ENCODE peak calls at places on chromosomes 3 and 15, in five cellular contexts. S is stomach, E is suprapubic skin, C is body of pancreas, Q is lower leg skin. F is an unnamed sample.

GRCh38 chr3:118526758-118527526 is 507.7 kb downstream of the IGSF11 start:
- DNase-seq in Q (no peak), E (no peak), C (no peak), S (no peak), F (no peak)

GRCh38 chr3:115903843-115904242 is 280.5 kb downstream of the GAP43 start:
- DNase-seq in S (no peak), Q (no peak), C (no peak), E (no peak), F (no peak)

GRCh38 chr3:4805662-4806061 is 173.6 kb upstream of the BHLHE40 start:
- DNase-seq in E (no peak), C (no peak), Q (no peak), S (no peak), F (no peak)

GRCh38 chr3:178845446-178846118 is 226.0 kb downstream of the ZMAT3 start:
- DNase-seq in S (no peak), Q (no peak), E (no peak), C (no peak), F (no peak)

GRCh38 chr15:49135893-49136292 is 19.5 kb downstream of the COPS2 start:
- DNase-seq in Q (no peak), E (no peak), C (no peak), S (no peak), F (no peak)

GRCh38 chr3:126538316-126538715 is 14.4 kb downstream of the CHST13 start:
- DNase-seq in Q (peak), E (peak), C (no peak), S (no peak), F (no peak)

GRCh38 chr3:147002721-147003120 is 397.6 kb upstream of the PLSCR5 start:
- DNase-seq in C (no peak), Q (no peak), S (no peak), E (no peak), F (no peak)

GRCh38 chr3:23811117-23811487 is 5.3 kb downstream of the UBE2E1 start:
- DNase-seq in E (no peak), Q (no peak), S (no peak), C (peak), F (no peak)

GRCh38 chr15:51126842-51127241 is 32.1 kb upstream of the TNFAIP8L3 start:
- DNase-seq in C (no peak), E (no peak), Q (no peak), S (no peak), F (no peak)

GRCh38 chr3:55621648-55622047 is 134.5 kb upstream of the WNT5A start:
- DNase-seq in Q (no peak), S (no peak), E (no peak), C (no peak), F (no peak)

GRCh38 chr15:25683415-25683814 is 179.7 kb downstream of the ATP10A start:
- DNase-seq in E (no peak), Q (no peak), S (no peak), C (no peak), F (no peak)

GRCh38 chr3:162274070-162274469 is 777.5 kb downstream of the OTOL1 start:
- DNase-seq in Q (no peak), E (no peak), S (no peak), C (no peak), F (no peak)

GRCh38 chr3:96991812-96992211 is 177.4 kb downstream of the EPHA6 start:
- DNase-seq in S (no peak), Q (no peak), C (no peak), E (no peak), F (no peak)

GRCh38 chr3:83226751-83227150 is 1465.3 kb upstream of the GBE1 start:
- DNase-seq in S (no peak), C (no peak), E (no peak), Q (no peak), F (no peak)

GRCh38 chr3:109804697-109805096 is 467.4 kb upstream of the DPPA4 start:
- DNase-seq in E (no peak), C (no peak), Q (no peak), S (no peak), F (no peak)

GRCh38 chr3:48581621-48582481 is 13.3 kb downstream of the COL7A1 start:
- DNase-seq in C (no peak), Q (no peak), S (no peak), E (no peak), F (no peak)

GRCh38 chr3:81364411-81364810 is 397.0 kb downstream of the GBE1 start:
- DNase-seq in S (no peak), C (no peak), E (no peak), Q (no peak), F (no peak)

GRCh38 chr15:42094512-42094963 is at the start of gene PLA2G4D:
- DNase-seq in C (no peak), Q (no peak), S (peak), E (no peak), F (no peak)

GRCh38 chr15:56943398-56943797 is 25.0 kb downstream of the TCF12 start:
- DNase-seq in Q (no peak), C (no peak), E (no peak), S (no peak), F (no peak)

GRCh38 chr3:56054827-56055226 is 413.4 kb downstream of the ERC2 start:
- DNase-seq in Q (no peak), E (no peak), C (no peak), S (no peak), F (no peak)

GRCh38 chr3:133988631-133989161 is 41.0 kb downstream of the SLCO2A1 start:
- DNase-seq in Q (peak), C (no peak), E (no peak), S (no peak), F (no peak)

GRCh38 chr15:36066757-36067156 is 512.7 kb upstream of the CDIN1 start:
- DNase-seq in S (no peak), C (no peak), Q (no peak), E (no peak), F (no peak)

GRCh38 chr3:124381565-124382333 is 348.5 kb upstream of the UMPS start:
- DNase-seq in C (no peak), E (no peak), S (no peak), Q (no peak), F (no peak)

GRCh38 chr3:124383051-124383450 is 347.2 kb upstream of the UMPS start:
- DNase-seq in C (no peak), E (no peak), Q (no peak), S (no peak), F (no peak)

GRCh38 chr3:124386006-124386405 is 344.2 kb upstream of the UMPS start:
- DNase-seq in E (no peak), C (no peak), S (no peak), Q (no peak), F (no peak)

GRCh38 chr3:124384527-124384926 is 345.7 kb upstream of the UMPS start:
- DNase-seq in Q (no peak), E (no peak), S (no peak), C (no peak), F (no peak)

GRCh38 chr3:124383846-124384483 is 346.3 kb upstream of the UMPS start:
- DNase-seq in E (no peak), Q (no peak), S (no peak), C (no peak), F (no peak)
- H3K4me3 ChIP-seq in E (no peak), Q (no peak), S (no peak), C (no peak), F (no peak)

GRCh38 chr15:74362482-74362881 is 5.0 kb downstream of the CYP11A1 start:
- DNase-seq in S (no peak), C (no peak), E (no peak), Q (no peak), F (no peak)

GRCh38 chr15:74368121-74368520 is 675 bp upstream of the CYP11A1 start:
- DNase-seq in E (peak), C (no peak), Q (peak), S (no peak), F (no peak)

GRCh38 chr15:74367296-74367854 is at the start of gene CYP11A1:
- DNase-seq in C (no peak), S (no peak), E (peak), Q (peak), F (no peak)

GRCh38 chr15:74364936-74365618 is 2.4 kb downstream of the CYP11A1 start:
- DNase-seq in C (no peak), Q (peak), E (peak), S (no peak), F (no peak)

DNA sequence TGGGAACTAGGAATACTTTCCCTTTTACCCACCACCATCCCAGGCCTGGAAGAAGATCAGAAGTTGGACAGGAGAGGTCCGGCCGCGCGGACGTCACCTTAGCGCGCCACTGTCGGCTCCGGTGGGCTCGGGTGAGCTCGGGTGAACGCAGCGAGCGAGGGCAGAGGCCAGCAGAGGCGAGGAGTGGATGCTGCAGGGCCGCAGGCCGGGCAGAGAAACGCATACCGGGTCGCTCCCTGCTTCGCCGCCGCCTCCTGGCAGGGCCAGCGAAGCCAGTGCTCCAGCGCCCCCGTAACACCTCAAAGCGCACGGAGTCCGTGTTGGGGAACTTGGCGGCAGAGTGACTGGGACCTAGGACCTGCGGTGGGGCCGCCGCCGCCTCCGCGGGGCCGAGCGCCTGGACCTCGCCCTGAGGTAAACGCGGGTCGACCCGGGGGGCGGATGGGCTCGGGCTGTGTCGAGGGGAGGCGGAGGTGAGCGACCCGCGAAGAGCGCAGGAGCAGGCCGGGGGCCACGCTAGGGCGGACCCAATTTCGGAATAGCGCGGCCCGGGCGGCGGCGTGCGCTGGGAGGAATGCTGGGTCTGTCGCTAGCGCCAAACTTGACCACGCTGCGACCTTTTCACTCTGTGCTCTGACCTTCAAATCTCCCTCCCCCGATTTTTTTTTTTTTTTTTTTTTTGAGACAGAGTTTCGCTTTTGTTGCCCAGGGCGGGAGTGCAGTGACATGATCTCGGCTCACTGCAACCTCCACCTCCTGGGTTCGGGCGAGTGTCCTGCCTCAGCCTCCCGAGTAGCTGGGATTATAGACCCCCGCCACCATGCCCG is 1.6 kb downstream of the CYP11A1 start:
- DNase-seq in S (no peak), E (peak), Q (peak), C (no peak), F (peak)
- TF ChIP-seq POLR2A in S (no peak), E (no peak), Q (no peak), C (no peak), F (no peak)

GRCh38 chr15:74995182-74995778 is at the start of gene SCAMP5:
- DNase-seq in E (peak), S (peak), Q (peak), C (peak), F (peak)

GRCh38 chr15:74994236-74994635 is 1.1 kb upstream of the SCAMP5 start:
- DNase-seq in E (no peak), S (no peak), C (no peak), Q (no peak), F (no peak)

GRCh38 chr15:74995779-74996765 is 709 bp downstream of the SCAMP5 start:
- DNase-seq in Q (no peak), C (peak), E (peak), S (peak), F (no peak)

GRCh38 chr15:74992619-74993018 is 2.7 kb upstream of the SCAMP5 start:
- DNase-seq in S (no peak), C (no peak), Q (no peak), E (no peak), F (no peak)

DNA sequence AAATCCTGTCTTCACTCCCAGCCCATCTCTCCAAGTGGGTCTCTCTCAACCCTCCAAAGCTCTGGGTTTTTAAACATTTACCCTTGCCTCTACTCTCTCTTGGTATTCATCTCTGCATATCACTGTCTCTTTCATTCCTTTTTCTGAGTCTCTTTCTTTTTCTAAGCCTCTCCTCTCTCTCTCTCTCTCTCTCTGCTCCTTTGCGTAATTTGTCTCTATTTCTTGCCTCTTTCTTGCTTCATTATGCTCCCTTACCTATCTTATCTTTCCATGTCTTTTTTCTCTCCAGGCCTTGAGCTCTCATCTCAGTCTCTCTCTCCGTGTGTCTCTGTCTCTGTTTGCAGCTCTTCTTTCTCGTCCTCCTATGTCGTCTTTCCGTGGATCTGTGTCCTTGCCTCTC is 678 bp upstream of the SCAMP5 start:
- DNase-seq in C (no peak), Q (no peak), E (no peak), S (no peak), F (no peak)
- H3K4me3 ChIP-seq in C (no peak), Q (no peak), E (peak), S (peak), F (no peak)

DNA sequence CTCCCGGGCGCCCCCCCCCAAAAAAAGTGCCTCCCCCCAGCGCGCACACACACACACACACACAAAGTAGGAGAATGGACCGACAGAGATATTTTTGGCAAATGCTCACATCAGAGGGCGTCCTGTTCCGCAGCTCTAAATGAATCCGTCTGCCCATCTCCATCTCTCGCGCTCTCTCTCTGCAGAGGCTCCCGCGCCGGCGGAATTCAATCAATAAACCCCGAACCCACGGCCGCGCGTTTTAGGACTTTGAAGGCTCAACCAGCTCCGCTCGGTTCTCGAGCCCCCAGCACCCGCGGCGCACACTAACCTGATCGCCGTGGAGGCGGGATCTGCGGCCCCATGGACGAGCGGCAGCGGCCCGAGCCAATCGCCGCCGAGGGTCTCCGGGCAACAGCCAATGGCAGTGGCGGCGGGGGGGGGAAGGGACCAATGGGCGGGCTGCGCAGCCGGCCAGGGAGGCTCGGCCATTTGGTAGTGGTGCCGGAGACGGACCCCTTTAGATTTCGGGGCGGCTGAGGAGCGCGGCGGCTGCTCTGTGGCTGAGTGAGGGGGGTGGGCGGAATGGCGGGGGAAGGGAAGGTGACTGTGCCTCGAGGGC is at the start of gene ANP32A:
- DNase-seq in C (peak), E (peak), Q (peak), S (peak), F (peak)
- TF ChIP-seq POLR2A in C (no peak), E (peak), Q (no peak), S (no peak), F (peak)

DNA sequence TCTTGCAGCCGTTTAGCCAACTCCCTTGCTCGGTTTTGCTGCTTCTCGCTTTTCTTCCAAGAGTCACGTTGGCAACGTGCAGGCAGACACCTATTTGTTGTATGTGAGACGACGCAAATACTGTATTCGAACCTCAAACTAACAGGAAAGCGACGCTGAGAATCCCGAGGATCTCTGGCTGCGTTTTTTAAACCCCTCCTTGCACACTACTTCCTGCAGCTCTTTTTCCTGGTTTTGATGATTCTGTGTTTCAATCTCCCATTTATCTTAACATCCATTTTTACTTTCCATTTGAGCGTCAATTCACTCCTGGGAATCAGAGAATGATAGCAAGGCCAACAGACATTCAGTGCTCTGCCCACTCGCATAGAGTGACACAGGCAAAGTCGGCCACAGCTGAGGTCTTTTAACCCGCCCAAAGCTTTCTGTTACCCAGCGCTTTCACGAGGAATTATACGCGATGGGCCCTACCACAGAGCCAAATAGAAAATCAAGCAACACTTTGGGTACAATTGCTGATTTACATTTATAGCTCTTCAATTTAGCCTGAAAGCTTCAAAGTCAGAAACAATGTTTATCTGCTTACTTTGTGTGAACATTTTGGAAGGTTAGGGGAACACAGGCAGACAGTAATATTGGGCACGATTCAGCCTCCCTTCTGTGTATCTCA is 1.6 kb upstream of the ANXA2 start:
- DNase-seq in C (peak), Q (peak), S (no peak), E (no peak), F (no peak)
- H3K4me3 ChIP-seq in C (no peak), Q (no peak), S (no peak), E (peak), F (peak)

DNA sequence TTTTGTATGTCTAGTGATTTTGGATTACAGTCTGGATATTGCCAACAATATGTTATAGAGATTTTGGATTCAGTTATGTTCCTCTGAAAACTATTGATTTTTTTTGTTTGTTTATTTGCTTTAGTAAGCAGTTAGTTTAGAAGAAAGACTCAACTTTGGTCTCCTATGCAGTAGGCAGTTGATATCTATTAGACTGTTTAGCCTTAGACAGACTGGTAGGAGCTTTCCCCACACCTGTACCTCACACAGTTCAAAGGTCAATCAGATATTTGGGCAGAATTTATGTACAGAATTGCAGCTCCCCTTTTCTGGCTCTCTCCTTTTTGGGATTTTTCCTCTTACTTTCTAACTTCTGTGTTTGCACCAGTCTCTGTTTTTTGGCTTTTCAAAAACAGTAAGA is 42.3 kb downstream of the IL20RB start:
- DNase-seq in Q (no peak), E (no peak), C (no peak), S (no peak), F (no peak)
- TF ChIP-seq POLR2A in Q (no peak), E (no peak), C (no peak), S (no peak), F (no peak)

GRCh38 chr3:39222939-39223338 is 30.5 kb upstream of the XIRP1 start:
- DNase-seq in S (no peak), C (no peak), Q (no peak), E (no peak), F (no peak)
- H3K4me3 ChIP-seq in S (no peak), C (no peak), Q (no peak), E (no peak), F (no peak)

DNA sequence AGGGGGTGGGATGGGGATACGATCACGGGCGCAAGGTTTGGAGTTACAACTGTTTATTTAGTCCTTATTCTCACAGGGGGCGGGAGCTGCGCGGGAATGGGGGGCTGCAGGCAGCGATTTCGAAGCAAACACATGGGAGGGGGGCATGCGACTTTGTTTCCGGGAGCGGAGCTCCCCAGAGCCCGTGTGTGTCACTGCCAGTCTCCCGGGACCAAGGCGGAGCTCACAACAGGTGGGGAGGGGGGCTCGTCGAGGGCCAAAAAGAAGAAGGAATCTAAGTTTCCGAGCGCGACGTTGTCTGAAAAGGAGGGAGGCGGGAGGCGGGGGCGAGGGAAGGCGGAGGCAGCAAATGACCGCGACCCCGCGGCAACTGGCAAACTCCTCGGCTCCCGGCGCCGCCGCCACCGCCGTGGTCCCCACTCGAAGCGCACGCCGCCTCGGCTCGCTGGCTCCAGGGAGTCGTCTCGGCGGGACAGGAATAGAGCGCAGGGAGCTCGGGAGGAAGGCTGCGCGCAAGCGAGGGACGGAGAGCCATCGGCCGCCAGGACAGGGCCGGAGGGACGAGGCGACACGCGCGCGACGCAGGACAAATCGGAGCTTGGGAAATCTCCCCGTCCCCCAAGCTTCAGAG is 1.4 kb downstream of the FOXP1 start:
- DNase-seq in Q (peak), E (peak), C (peak), S (peak), F (peak)
- TF ChIP-seq POLR2A in Q (no peak), E (peak), C (peak), S (no peak), F (no peak)

GRCh38 chr15:28094732-28095521 is 4.2 kb downstream of the OCA2 start:
- DNase-seq in Q (peak), C (peak), S (peak), E (no peak), F (no peak)
- H3K4me3 ChIP-seq in Q (peak), C (no peak), S (peak), E (peak), F (peak)

F was measured in tibial nerve.